ENCODE peak calls at places on chromosomes 11 and 22, in four cellular contexts. Q is WERI-Rb-1, N is heart left ventricle, P is sigmoid colon. K is an unnamed sample.

GRCh38 chr11:83070878-83071640 is 638 bp downstream of the RAB30 start:
- DNase-seq in Q (peak), N (peak), P (peak), K (no peak)

GRCh38 chr11:35584321-35584720 is 33.9 kb upstream of the FJX1 start:
- DNase-seq in Q (no peak), N (no peak), P (no peak), K (peak)

GRCh38 chr11:125874556-125875124 is 12.8 kb upstream of the HYLS1 start:
- DNase-seq in Q (peak), N (peak), P (peak), K (peak)

GRCh38 chr22:40310081-40310770 is 36.1 kb upstream of the ADSL start:
- DNase-seq in Q (no peak), N (no peak), P (peak), K (peak)

GRCh38 chr11:20084921-20085814 is 75.1 kb downstream of the DBX1 start:
- DNase-seq in Q (no peak), N (no peak), P (no peak), K (no peak)

GRCh38 chr11:57399928-57400578 is 9.6 kb upstream of the PRG2 start:
- DNase-seq in Q (no peak), N (no peak), P (no peak), K (no peak)

GRCh38 chr22:50119768-50120251 is 30.0 kb downstream of the MOV10L1 start:
- DNase-seq in Q (no peak), N (no peak), P (peak), K (no peak)

GRCh38 chr11:122115520-122116343 is at the start of gene BLID:
- DNase-seq in Q (no peak), N (peak), P (peak), K (peak)

GRCh38 chr11:61516191-61516590 is 7.6 kb downstream of the LRRC10B start:
- DNase-seq in Q (no peak), N (no peak), P (no peak), K (no peak)

GRCh38 chr22:19965771-19966709 is 24.4 kb upstream of the TXNRD2 start:
- DNase-seq in Q (no peak), N (no peak), P (no peak), K (no peak)

GRCh38 chr11:111730871-111731591 is 35.2 kb downstream of the PPP2R1B start:
- DNase-seq in Q (no peak), N (peak), P (peak), K (peak)

GRCh38 chr22:31496735-31497146 is 405 bp downstream of the SFI1 start:
- DNase-seq in Q (no peak), N (peak), P (peak), K (peak)

GRCh38 chr11:95793111-95793510 is 2.8 kb downstream of the CEP57 start:
- DNase-seq in Q (no peak), N (no peak), P (no peak), K (no peak)

GRCh38 chr22:46083383-46084350 is 66.7 kb upstream of the PPARA start:
- DNase-seq in Q (no peak), N (peak), P (peak), K (no peak)
- H3K4me3 ChIP-seq in Q (no peak), N (no peak), P (no peak), K (peak)

GRCh38 chr11:45663486-45664375 is 1.7 kb downstream of the CHST1 start:
- DNase-seq in Q (no peak), N (no peak), P (peak), K (no peak)
- H3K27ac ChIP-seq in Q (no peak), N (no peak), P (no peak), K (peak)

GRCh38 chr11:63817758-63818498 is 4.7 kb downstream of the SPINDOC start:
- DNase-seq in Q (no peak), N (no peak), P (no peak), K (no peak)

GRCh38 chr11:63821411-63821810 is 8.2 kb downstream of the SPINDOC start:
- DNase-seq in Q (no peak), N (no peak), P (no peak), K (no peak)

GRCh38 chr11:63818609-63819008 is 5.4 kb downstream of the SPINDOC start:
- DNase-seq in Q (no peak), N (no peak), P (no peak), K (no peak)

GRCh38 chr11:63826471-63827190 is 12.3 kb upstream of the MARK2 start:
- DNase-seq in Q (no peak), N (no peak), P (no peak), K (no peak)

DNA sequence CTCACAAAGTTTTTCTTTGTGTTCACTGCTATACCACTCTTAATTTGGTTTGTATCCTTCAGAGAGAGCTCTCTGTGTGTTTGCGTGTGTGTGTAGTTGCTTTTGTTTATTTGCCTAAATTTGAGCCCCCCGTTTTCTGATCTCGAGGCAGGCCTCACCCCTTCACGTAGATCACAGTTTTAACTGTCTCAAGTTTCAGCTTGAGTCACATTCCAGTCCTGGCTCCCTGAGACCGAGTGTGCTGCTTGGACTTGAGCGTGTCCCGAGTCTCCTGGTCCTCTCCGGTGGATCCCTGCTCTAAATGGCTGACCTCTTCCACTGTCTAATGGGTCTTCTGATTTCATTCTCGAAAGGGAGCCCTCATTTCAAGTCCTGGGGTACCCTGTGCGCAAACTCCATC is 9.2 kb downstream of the SPINDOC start:
- DNase-seq in Q (no peak), N (no peak), P (no peak), K (no peak)
- TF ChIP-seq CTCF in Q (no peak), N (no peak), P (no peak), K (no peak)

GRCh38 chr11:128889657-128890213 is 1.4 kb upstream of the KCNJ5 start:
- DNase-seq in Q (peak), N (no peak), P (no peak), K (no peak)
- H3K4me3 ChIP-seq in Q (peak), N (no peak), P (no peak), K (no peak)

DNA sequence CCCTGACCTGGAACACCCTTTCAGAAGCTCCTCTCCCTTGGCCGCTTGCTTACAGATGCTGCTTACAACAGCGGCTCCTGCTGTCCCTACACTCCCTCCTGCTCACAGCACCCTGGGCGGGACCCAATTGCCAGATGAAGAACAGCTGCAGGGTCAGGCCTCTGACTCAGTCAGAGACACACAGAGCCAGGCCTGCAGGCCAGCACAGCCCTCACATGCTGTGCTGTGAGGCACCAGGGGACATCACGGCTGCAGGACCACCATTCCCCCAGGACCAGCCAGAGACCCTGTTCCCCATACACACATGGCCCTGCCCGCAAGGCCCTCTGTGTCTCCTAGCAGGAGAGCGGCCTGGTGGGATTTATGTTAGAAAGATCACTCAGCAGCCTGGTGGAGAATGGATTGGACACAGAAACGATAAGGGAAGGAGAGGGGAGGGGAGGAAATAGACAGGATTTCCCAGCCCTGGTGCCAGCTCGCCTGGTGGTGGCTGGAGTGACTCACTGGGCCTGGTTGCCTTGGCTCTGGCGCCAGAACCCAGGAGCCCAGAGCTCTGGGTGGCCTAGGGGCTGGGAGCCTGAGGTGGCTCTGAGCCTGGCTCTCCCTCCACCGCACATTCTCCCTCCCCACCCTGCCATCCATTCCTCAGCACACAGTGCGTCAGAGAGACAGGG is 6.7 kb downstream of the CAPN5 start:
- DNase-seq in Q (peak), N (peak), P (peak), K (peak)
- H3K27ac ChIP-seq in Q (no peak), N (peak), P (peak), K (peak)

GRCh38 chr11:44630511-44631210 is 65.2 kb downstream of the CD82 start:
- DNase-seq in Q (peak), N (no peak), P (peak), K (no peak)

GRCh38 chr11:44632466-44633123 is 67.1 kb downstream of the CD82 start:
- DNase-seq in Q (peak), N (peak), P (peak), K (peak)

GRCh38 chr11:44634401-44635281 is 69.2 kb downstream of the CD82 start:
- DNase-seq in Q (peak), N (peak), P (peak), K (peak)

GRCh38 chr11:44631831-44632230 is 66.4 kb downstream of the CD82 start:
- DNase-seq in Q (no peak), N (no peak), P (peak), K (no peak)

DNA sequence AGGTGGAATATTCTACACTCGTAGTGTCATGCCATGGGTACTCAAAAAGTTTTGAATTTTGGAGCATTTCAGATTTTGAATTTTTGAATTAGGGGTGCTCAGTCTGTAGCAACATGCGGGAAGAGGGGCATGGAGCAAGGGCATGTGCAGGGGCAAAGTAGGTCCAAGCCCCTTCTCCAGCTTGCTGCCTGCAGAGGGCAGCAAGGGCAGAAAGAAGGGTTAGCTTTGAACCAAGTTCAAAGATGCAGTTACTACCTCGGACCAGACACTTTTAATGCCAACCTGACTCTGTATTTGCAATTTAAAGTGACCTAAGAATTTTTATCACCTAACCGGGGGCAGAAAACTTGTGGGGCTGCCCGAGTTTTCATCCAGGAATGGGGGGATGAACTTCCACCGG is 68.2 kb downstream of the CD82 start:
- DNase-seq in Q (peak), N (no peak), P (peak), K (no peak)
- TF ChIP-seq CTCF in Q (peak), N (peak), P (no peak), K (peak)

GRCh38 chr11:47376543-47377371 is 1.6 kb downstream of the SPI1 start:
- DNase-seq in Q (no peak), N (no peak), P (no peak), K (no peak)
- H3K4me3 ChIP-seq in Q (no peak), N (no peak), P (peak), K (no peak)

GRCh38 chr22:41442240-41442792 is 4.3 kb downstream of the TOB2 start:
- DNase-seq in Q (peak), N (no peak), P (no peak), K (no peak)
- H3K27ac ChIP-seq in Q (peak), N (no peak), P (peak), K (no peak)

GRCh38 chr11:103619480-103619879 is 417.0 kb upstream of the DDI1 start:
- DNase-seq in Q (peak), N (no peak), P (no peak), K (no peak)
- TF ChIP-seq CTCF in Q (peak), N (no peak), P (no peak), K (peak)

GRCh38 chr11:6391548-6392134 is 1.4 kb downstream of the SMPD1 start:
- DNase-seq in Q (no peak), N (no peak), P (no peak), K (no peak)
- H3K4me3 ChIP-seq in Q (no peak), N (no peak), P (peak), K (peak)

K was measured in brain microvascular endothelial cell.